ENCODE peak calls at places on chromosomes 1 and 21, in five cellular contexts. One of them, this sample, is unnamed.

GRCh38 chr1:201876148-201876547 is 12.6 kb upstream of the SHISA4 start:
- DNase-seq in H1: no peak
- DNase-seq in GM12878: no peak
- DNase-seq in SK-N-SH: no peak
- DNase-seq in K562: peak; percentile 43
- DNase-seq in this sample: no peak

GRCh38 chr1:187474266-187474665 is 645.5 kb downstream of the PLA2G4A start:
- DNase-seq in H1: no peak
- DNase-seq in K562: no peak
- DNase-seq in GM12878: no peak
- DNase-seq in SK-N-SH: no peak
- DNase-seq in this sample: no peak

GRCh38 chr1:98981917-98982513 is 22.6 kb downstream of the PLPPR5 start:
- DNase-seq in GM12878: no peak
- DNase-seq in K562: no peak
- DNase-seq in SK-N-SH: no peak
- DNase-seq in H1: no peak
- DNase-seq in this sample: no peak

GRCh38 chr1:36962991-36963390 is 71.3 kb downstream of the GRIK3 start:
- DNase-seq in SK-N-SH: no peak
- DNase-seq in K562: no peak
- DNase-seq in GM12878: no peak
- DNase-seq in H1: no peak
- DNase-seq in this sample: no peak

GRCh38 chr1:187264995-187265602 is 436.4 kb downstream of the PLA2G4A start:
- DNase-seq in SK-N-SH: peak; percentile 32
- DNase-seq in K562: peak; percentile 10
- DNase-seq in H1: no peak
- DNase-seq in GM12878: no peak
- DNase-seq in this sample: peak; percentile 8

GRCh38 chr1:192379536-192379935 is 62.7 kb downstream of the RGS21 start:
- DNase-seq in H1: no peak
- DNase-seq in K562: no peak
- DNase-seq in SK-N-SH: no peak
- DNase-seq in GM12878: no peak
- DNase-seq in this sample: no peak

GRCh38 chr21:33441489-33442477 is 38.0 kb downstream of the TMEM50B start:
- DNase-seq in H1: no peak
- DNase-seq in SK-N-SH: no peak
- DNase-seq in GM12878: peak; percentile 91
- DNase-seq in K562: peak; percentile 37
- DNase-seq in this sample: no peak

GRCh38 chr1:162680419-162681126 is 48.3 kb downstream of the DDR2 start:
- DNase-seq in SK-N-SH: no peak
- DNase-seq in K562: no peak
- DNase-seq in H1: no peak
- DNase-seq in GM12878: no peak
- DNase-seq in this sample: no peak

GRCh38 chr1:236907205-236907604 is 97.0 kb downstream of the MT1HL1 start:
- DNase-seq in SK-N-SH: peak; percentile 76
- DNase-seq in K562: peak; percentile 55
- DNase-seq in GM12878: no peak
- DNase-seq in H1: no peak
- DNase-seq in this sample: no peak

GRCh38 chr1:18996548-18997177 is 40.2 kb upstream of the IFFO2 start:
- DNase-seq in H1: no peak
- DNase-seq in GM12878: no peak
- DNase-seq in K562: no peak
- DNase-seq in SK-N-SH: no peak
- DNase-seq in this sample: no peak

GRCh38 chr1:172510479-172510878 is 22.5 kb upstream of the SUCO start:
- DNase-seq in GM12878: no peak
- DNase-seq in H1: no peak
- DNase-seq in SK-N-SH: no peak
- DNase-seq in K562: no peak
- DNase-seq in this sample: no peak

GRCh38 chr1:172517545-172517944 is 15.4 kb upstream of the SUCO start:
- DNase-seq in SK-N-SH: no peak
- DNase-seq in K562: no peak
- DNase-seq in GM12878: no peak
- DNase-seq in H1: no peak
- DNase-seq in this sample: no peak

GRCh38 chr1:172513480-172513879 is 19.5 kb upstream of the SUCO start:
- DNase-seq in GM12878: no peak
- DNase-seq in SK-N-SH: no peak
- DNase-seq in H1: no peak
- DNase-seq in K562: peak; percentile 30
- DNase-seq in this sample: no peak

GRCh38 chr1:172515927-172516326 is 17.0 kb upstream of the SUCO start:
- DNase-seq in H1: no peak
- DNase-seq in SK-N-SH: no peak
- DNase-seq in K562: no peak
- DNase-seq in GM12878: no peak
- DNase-seq in this sample: no peak

DNA sequence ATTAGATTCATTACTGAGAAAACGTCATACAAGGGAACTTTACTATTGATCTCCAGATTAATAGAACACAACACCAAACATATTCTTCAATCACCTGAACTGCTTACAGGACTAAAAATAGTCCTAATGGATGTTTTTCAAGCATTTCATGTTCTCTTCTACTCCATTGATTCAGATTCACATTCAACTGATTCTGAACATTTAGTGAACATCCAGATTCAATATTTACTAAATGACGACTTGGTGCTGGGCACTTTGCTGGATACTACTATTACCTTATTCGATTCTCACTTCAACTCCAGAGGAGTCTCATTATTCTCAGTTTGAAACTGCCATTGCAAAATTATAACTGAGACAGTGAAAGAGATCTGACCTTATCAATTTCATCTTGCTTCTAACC is 18.8 kb upstream of the SUCO start:
- DNase-seq in H1: no peak
- DNase-seq in K562: no peak
- DNase-seq in GM12878: no peak
- DNase-seq in SK-N-SH: no peak
- DNase-seq in this sample: no peak
- TF ChIP-seq GABPA in H1: no peak
- TF ChIP-seq GABPA in K562: no peak
- TF ChIP-seq GABPA in GM12878: no peak
- TF ChIP-seq GABPA in SK-N-SH: no peak
- TF ChIP-seq GABPA in this sample: no peak

DNA sequence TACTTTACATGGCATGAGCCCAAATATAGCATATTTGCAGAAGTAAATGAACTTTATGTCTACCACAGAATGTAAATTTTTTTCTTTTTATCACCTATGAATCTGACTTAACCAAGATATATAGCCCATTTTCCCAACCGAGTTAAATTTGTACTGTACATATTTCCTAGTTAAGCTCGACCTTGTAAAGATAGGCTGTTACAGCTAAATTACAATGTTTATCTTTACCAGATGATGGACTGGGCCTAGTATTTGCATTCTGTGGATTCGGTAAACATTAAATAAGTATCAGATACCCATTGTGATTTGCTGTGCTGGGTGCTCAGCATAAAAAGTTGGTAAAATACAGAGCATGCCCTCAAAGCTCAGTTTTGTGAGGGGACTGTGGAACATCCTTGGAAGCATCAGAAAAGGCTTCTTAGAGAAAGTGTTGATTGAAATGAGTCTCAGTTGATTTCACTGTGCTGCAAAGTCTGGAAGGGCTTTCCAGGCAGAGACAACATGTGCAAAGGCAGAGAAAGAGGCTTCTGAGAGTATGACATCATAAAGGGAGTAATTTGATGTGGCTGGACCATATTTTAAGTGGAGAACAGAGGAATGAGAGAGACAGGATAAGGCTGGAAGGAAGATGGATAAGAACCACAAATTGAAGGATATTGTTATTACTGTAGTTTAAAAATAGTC is 27.4 kb downstream of the MORC3 start:
- DNase-seq in K562: no peak
- DNase-seq in SK-N-SH: no peak
- DNase-seq in H1: no peak
- DNase-seq in GM12878: no peak
- DNase-seq in this sample: no peak
- TF ChIP-seq GABPA in K562: no peak
- TF ChIP-seq GABPA in SK-N-SH: no peak
- TF ChIP-seq GABPA in H1: no peak
- TF ChIP-seq GABPA in GM12878: no peak
- TF ChIP-seq GABPA in this sample: no peak

DNA sequence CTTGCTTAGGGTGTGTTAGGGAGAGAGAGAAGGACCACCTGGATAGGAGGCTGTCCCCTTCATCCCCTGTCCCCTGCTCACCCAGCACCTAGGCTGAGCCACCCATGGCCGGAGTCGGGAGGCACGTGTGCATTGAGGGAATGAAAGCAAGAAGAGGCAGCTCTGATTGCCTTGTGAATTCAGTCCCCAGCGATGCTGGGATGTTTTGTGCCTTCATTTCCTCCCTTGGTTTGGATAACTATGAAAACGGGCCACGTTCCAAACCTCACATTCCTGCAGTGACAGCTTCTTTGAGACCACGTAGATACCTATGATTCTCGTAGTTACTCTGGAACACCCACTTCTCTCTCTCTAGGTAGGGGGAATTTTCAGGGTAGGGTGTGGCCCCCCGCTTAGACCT is 67.1 kb downstream of the MAN1C1 start:
- DNase-seq in SK-N-SH: no peak
- DNase-seq in K562: no peak
- DNase-seq in GM12878: no peak
- DNase-seq in H1: no peak
- DNase-seq in this sample: no peak
- TF ChIP-seq GABPA in SK-N-SH: no peak
- TF ChIP-seq GABPA in K562: no peak
- TF ChIP-seq GABPA in GM12878: no peak
- TF ChIP-seq GABPA in H1: no peak
- TF ChIP-seq GABPA in this sample: no peak

GRCh38 chr1:191320062-191320461 is 838.2 kb upstream of the RGS18 start:
- DNase-seq in SK-N-SH: no peak
- DNase-seq in H1: no peak
- DNase-seq in GM12878: no peak
- DNase-seq in K562: peak; percentile 28
- DNase-seq in this sample: no peak
- TF ChIP-seq GABPA in SK-N-SH: no peak
- TF ChIP-seq GABPA in H1: no peak
- TF ChIP-seq GABPA in GM12878: no peak
- TF ChIP-seq GABPA in K562: no peak
- TF ChIP-seq GABPA in this sample: no peak

GRCh38 chr1:9797049-9797448 is 26.7 kb downstream of the CLSTN1 start:
- DNase-seq in SK-N-SH: no peak
- DNase-seq in H1: no peak
- DNase-seq in K562: no peak
- DNase-seq in GM12878: no peak
- DNase-seq in this sample: no peak

GRCh38 chr1:9787702-9788101 is 36.1 kb downstream of the CLSTN1 start:
- DNase-seq in SK-N-SH: no peak
- DNase-seq in K562: no peak
- DNase-seq in H1: no peak
- DNase-seq in GM12878: peak; percentile 70
- DNase-seq in this sample: peak; percentile 79

GRCh38 chr1:9794081-9794480 is 29.7 kb downstream of the CLSTN1 start:
- DNase-seq in SK-N-SH: no peak
- DNase-seq in H1: no peak
- DNase-seq in K562: no peak
- DNase-seq in GM12878: no peak
- DNase-seq in this sample: no peak

GRCh38 chr1:9793291-9793690 is 30.5 kb downstream of the CLSTN1 start:
- DNase-seq in GM12878: no peak
- DNase-seq in K562: no peak
- DNase-seq in SK-N-SH: no peak
- DNase-seq in H1: no peak
- DNase-seq in this sample: no peak

DNA sequence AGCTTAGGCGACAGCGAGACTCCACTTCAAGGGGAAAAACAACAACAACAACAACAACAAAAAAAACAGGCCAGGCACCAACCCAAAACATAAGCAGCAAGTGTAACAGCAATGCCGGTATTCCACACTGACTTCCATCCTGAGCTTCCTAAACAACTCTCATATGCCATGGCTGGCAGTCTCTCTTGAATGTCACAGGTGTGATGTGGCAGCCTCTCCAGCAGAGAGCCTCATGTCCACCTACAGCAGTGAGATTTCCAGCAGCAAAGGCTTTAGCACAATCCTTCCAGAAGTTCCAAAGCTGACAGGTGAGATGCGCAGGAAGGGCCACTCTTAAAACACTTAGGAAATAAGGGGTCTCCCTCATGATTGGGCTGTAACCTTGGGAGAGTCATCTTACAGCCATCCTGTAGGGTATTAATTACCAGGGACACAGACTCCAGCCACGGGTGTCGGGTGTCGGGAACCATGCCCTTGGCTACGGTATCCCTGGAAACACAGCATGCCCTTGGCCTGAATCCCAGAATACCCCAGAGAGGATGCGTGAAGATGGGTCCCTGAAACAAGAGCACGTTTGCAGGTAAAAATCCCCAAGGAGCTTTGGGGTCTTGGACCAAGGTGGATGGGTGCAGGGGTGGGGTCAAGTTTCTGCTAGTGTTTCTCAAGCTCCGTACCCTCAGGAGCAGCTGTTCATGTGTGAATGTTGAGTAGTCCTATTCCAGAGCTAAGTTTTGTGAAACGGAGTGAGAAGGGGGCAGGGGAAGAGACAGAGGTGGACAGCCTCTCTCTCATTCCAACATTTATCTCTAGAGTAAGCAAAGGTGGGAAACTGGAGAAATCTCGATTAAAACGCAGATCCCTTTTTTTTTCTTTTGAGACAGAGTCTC is 31.4 kb downstream of the CLSTN1 start:
- DNase-seq in H1: no peak
- DNase-seq in K562: no peak
- DNase-seq in SK-N-SH: peak; percentile 80
- DNase-seq in GM12878: no peak
- DNase-seq in this sample: no peak
- TF ChIP-seq GABPA in H1: no peak
- TF ChIP-seq GABPA in K562: no peak
- TF ChIP-seq GABPA in SK-N-SH: no peak
- TF ChIP-seq GABPA in GM12878: no peak
- TF ChIP-seq GABPA in this sample: no peak

DNA sequence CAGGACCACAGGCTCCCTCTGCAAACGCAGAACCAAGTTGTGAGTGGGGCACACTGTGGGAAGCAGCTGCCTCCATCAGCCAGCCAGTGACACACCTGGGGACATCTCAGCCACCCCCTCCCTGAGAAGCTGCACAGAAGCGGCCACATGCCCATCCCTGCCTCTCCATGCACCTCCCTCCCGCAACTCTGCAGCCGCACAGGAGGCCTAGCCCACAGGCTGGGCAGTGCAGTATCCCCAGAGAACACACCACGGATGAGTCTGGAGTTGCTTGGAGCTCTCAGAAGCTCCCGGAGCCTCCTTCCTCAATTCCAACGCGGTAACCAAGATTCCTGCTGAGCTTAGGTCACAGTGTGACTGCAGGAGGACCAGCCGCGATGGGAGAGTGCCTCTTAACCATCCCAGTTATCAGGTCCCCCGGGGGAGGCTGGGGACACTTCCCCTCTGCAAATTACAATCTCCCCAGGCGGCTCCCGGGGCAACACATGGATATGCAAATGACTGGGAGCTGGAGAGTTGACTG is 1.2 kb upstream of the WNT3A start:
- DNase-seq in H1: no peak
- DNase-seq in SK-N-SH: peak; percentile 25
- DNase-seq in GM12878: no peak
- DNase-seq in K562: no peak
- DNase-seq in this sample: no peak
- TF ChIP-seq GABPA in H1: no peak
- TF ChIP-seq GABPA in SK-N-SH: no peak
- TF ChIP-seq GABPA in GM12878: no peak
- TF ChIP-seq GABPA in K562: no peak
- TF ChIP-seq GABPA in this sample: no peak